ENCODE peak calls at places on chromosome 14, in six cellular contexts. K is activated T-cell treated with anti-CD3 and anti-CD28 coated beads for 48 hours, F is glomerular endothelial cell, V is cerebellum, Z is C1 segment of cervical spinal cord, C is NCI-H69. M is an unnamed sample.

GRCh38 chr14:58280954-58281787 is 17.2 kb upstream of the ARID4A start:
- DNase-seq in K (no peak), F (peak; percentile 96), V (peak; percentile 49), Z (peak; percentile 7), C (peak; percentile 10), M (no peak)

GRCh38 chr14:90504643-90505042 is 107.8 kb downstream of the CALM1 start:
- DNase-seq in K (no peak), F (no peak), V (no peak), Z (no peak), C (no peak), M (no peak)

GRCh38 chr14:73457050-73457934 is 1.1 kb downstream of the NUMB start:
- DNase-seq in K (no peak), F (no peak), V (no peak), Z (peak; percentile 42), C (peak; percentile 66), M (peak; percentile 11)

GRCh38 chr14:50362791-50363733 is 33.6 kb downstream of the CDKL1 start:
- DNase-seq in K (peak; percentile 12), F (no peak), V (no peak), Z (no peak), C (no peak), M (no peak)

GRCh38 chr14:104047761-104048160 is 37.7 kb upstream of the ASPG start:
- DNase-seq in K (no peak), F (no peak), V (no peak), Z (no peak), C (no peak), M (no peak)

GRCh38 chr14:55756563-55756962 is 176.6 kb downstream of the KTN1 start:
- DNase-seq in K (no peak), F (no peak), V (no peak), Z (no peak), C (no peak), M (no peak)

GRCh38 chr14:38500125-38500524 is 244.2 kb upstream of the CLEC14A start:
- DNase-seq in K (no peak), F (no peak), V (no peak), Z (no peak), C (no peak), M (no peak)

GRCh38 chr14:68857671-68858070 is 64.8 kb upstream of the ZFP36L1 start:
- DNase-seq in K (no peak), F (no peak), V (no peak), Z (no peak), C (no peak), M (no peak)

GRCh38 chr14:83969998-83970397 is 1559.9 kb upstream of the FLRT2 start:
- DNase-seq in K (no peak), F (no peak), V (no peak), Z (no peak), C (no peak), M (no peak)

GRCh38 chr14:68749487-68750475 is 43.1 kb downstream of the ZFP36L1 start:
- DNase-seq in K (no peak), F (no peak), V (no peak), Z (no peak), C (peak; percentile 36), M (no peak)

GRCh38 chr14:82999802-83000201 is 1466.1 kb upstream of the SEL1L start:
- DNase-seq in K (no peak), F (no peak), V (no peak), Z (no peak), C (peak; percentile 43), M (no peak)

GRCh38 chr14:50062438-50063039 is 53.8 kb downstream of the VCPKMT start:
- DNase-seq in K (peak; percentile 69), F (no peak), V (no peak), Z (no peak), C (peak; percentile 86), M (no peak)

GRCh38 chr14:53979747-53980642 is 23.4 kb upstream of the BMP4 start:
- DNase-seq in K (no peak), F (no peak), V (no peak), Z (no peak), C (no peak), M (no peak)

GRCh38 chr14:75533791-75534190 is 11.5 kb downstream of the BATF start:
- DNase-seq in K (no peak), F (no peak), V (no peak), Z (no peak), C (no peak), M (no peak)

GRCh38 chr14:73755434-73756014 is 41.3 kb upstream of the PNMA1 start:
- DNase-seq in K (no peak), F (no peak), V (peak; percentile 47), Z (peak; percentile 43), C (peak; percentile 47), M (no peak)

GRCh38 chr14:38145142-38145541 is 62.6 kb upstream of the SSTR1 start:
- DNase-seq in K (no peak), F (no peak), V (no peak), Z (no peak), C (peak; percentile 24), M (no peak)

GRCh38 chr14:67485501-67486095 is 2.9 kb downstream of the TMEM229B start:
- DNase-seq in K (no peak), F (no peak), V (no peak), Z (no peak), C (no peak), M (no peak)

GRCh38 chr14:33056213-33056612 is 117.5 kb downstream of the NPAS3 start:
- DNase-seq in K (no peak), F (no peak), V (no peak), Z (no peak), C (peak; percentile 59), M (no peak)

GRCh38 chr14:102947321-102948103 is 25.0 kb downstream of the AMN start:
- DNase-seq in K (no peak), F (no peak), V (no peak), Z (no peak), C (no peak), M (no peak)

GRCh38 chr14:73753043-73753886 is 39.1 kb upstream of the PNMA1 start:
- DNase-seq in K (no peak), F (peak; percentile 97), V (no peak), Z (no peak), C (peak; percentile 57), M (no peak)

GRCh38 chr14:24734917-24735500 is 101.0 kb upstream of the GZMB start:
- DNase-seq in K (no peak), F (peak; percentile 37), V (peak; percentile 3), Z (peak; percentile 4), C (peak; percentile 91), M (peak; percentile 68)

GRCh38 chr14:90839024-90839888 is 23.0 kb upstream of the TTC7B start:
- DNase-seq in K (no peak), F (no peak), V (no peak), Z (no peak), C (no peak), M (no peak)

GRCh38 chr14:98855926-98856325 is 416.1 kb downstream of the BCL11B start:
- DNase-seq in K (no peak), F (no peak), V (no peak), Z (no peak), C (no peak), M (no peak)

GRCh38 chr14:95889236-95889979 is 12.8 kb downstream of the TUNAR start:
- DNase-seq in K (no peak), F (no peak), V (no peak), Z (no peak), C (no peak), M (no peak)

GRCh38 chr14:50000215-50001145 is 107.6 kb downstream of the ARF6 start:
- DNase-seq in K (peak; percentile 77), F (no peak), V (no peak), Z (no peak), C (peak; percentile 70), M (no peak)

GRCh38 chr14:28057286-28058011 is 709.1 kb upstream of the FOXG1 start:
- DNase-seq in K (no peak), F (no peak), V (no peak), Z (no peak), C (no peak), M (no peak)

GRCh38 chr14:22479781-22480464 is 109.1 kb downstream of the DAD1 start:
- DNase-seq in K (no peak), F (no peak), V (no peak), Z (no peak), C (peak; percentile 11), M (no peak)

GRCh38 chr14:23227566-23227965 is 10.2 kb upstream of the RNF212B start:
- DNase-seq in K (no peak), F (no peak), V (no peak), Z (no peak), C (no peak), M (no peak)

GRCh38 chr14:103001226-103001625 is 56.1 kb downstream of the CDC42BPB start:
- DNase-seq in K (no peak), F (no peak), V (peak; percentile 32), Z (no peak), C (no peak), M (no peak)

GRCh38 chr14:31884238-31884637 is 192.9 kb upstream of the ARHGAP5 start:
- DNase-seq in K (no peak), F (no peak), V (no peak), Z (no peak), C (no peak), M (no peak)

GRCh38 chr14:89288114-89288513 is 128.9 kb downstream of the FOXN3 start:
- DNase-seq in K (no peak), F (no peak), V (no peak), Z (no peak), C (no peak), M (no peak)

GRCh38 chr14:36479344-36479743 is 40.7 kb downstream of the NKX2-1 start:
- DNase-seq in K (no peak), F (no peak), V (no peak), Z (no peak), C (no peak), M (no peak)

M was measured in NCI-H146.